ENCODE peak calls at places on chromosomes 3 and 15, in five cellular contexts. One of them, this sample, is unnamed. For H3K4me1, the result is how much of the 10 kb centered on the place peaks cover.

GRCh38 chr15:36810656-36811449 is 231.4 kb downstream of the CDIN1 start:
- DNase-seq in GM23248: no peak
- DNase-seq in GM23338: peak
- DNase-seq in MM.1S: no peak
- DNase-seq in astrocyte: no peak
- DNase-seq in this sample: peak

GRCh38 chr15:41124058-41124457 is 8.0 kb upstream of the INO80 start:
- DNase-seq in MM.1S: no peak
- DNase-seq in astrocyte: no peak
- DNase-seq in GM23338: no peak
- DNase-seq in GM23248: no peak
- DNase-seq in this sample: no peak

GRCh38 chr3:182473191-182473710 is 320.1 kb upstream of the ATP11B start:
- DNase-seq in GM23248: no peak
- DNase-seq in MM.1S: no peak
- DNase-seq in astrocyte: no peak
- DNase-seq in GM23338: no peak
- DNase-seq in this sample: no peak

GRCh38 chr15:77826006-77826695 is 193.4 kb upstream of the LINGO1 start:
- DNase-seq in GM23338: no peak
- DNase-seq in astrocyte: no peak
- DNase-seq in GM23248: no peak
- DNase-seq in MM.1S: no peak
- DNase-seq in this sample: no peak

GRCh38 chr15:56672721-56673120 is 60.6 kb downstream of the ZNF280D start:
- DNase-seq in GM23338: no peak
- DNase-seq in MM.1S: no peak
- DNase-seq in GM23248: peak
- DNase-seq in astrocyte: peak
- DNase-seq in this sample: no peak

GRCh38 chr3:110493752-110494151 is 577.9 kb upstream of the NECTIN3 start:
- DNase-seq in MM.1S: peak
- DNase-seq in astrocyte: no peak
- DNase-seq in GM23248: no peak
- DNase-seq in GM23338: no peak
- DNase-seq in this sample: no peak

GRCh38 chr3:157913751-157914150 is 192.5 kb downstream of the SHOX2 start:
- DNase-seq in GM23248: peak
- DNase-seq in MM.1S: no peak
- DNase-seq in GM23338: no peak
- DNase-seq in astrocyte: no peak
- DNase-seq in this sample: no peak

GRCh38 chr3:82133070-82133606 is 371.7 kb upstream of the GBE1 start:
- DNase-seq in GM23248: peak
- DNase-seq in MM.1S: peak
- DNase-seq in GM23338: peak
- DNase-seq in astrocyte: peak
- DNase-seq in this sample: peak

GRCh38 chr3:34363871-34364270 is 565.4 kb downstream of the PDCD6IP start:
- DNase-seq in GM23248: no peak
- DNase-seq in GM23338: no peak
- DNase-seq in astrocyte: no peak
- DNase-seq in MM.1S: no peak
- DNase-seq in this sample: no peak

GRCh38 chr15:76309561-76310330 is 1.5 kb downstream of the ETFA start:
- DNase-seq in GM23248: peak
- DNase-seq in MM.1S: no peak
- DNase-seq in astrocyte: peak
- DNase-seq in GM23338: no peak
- DNase-seq in this sample: no peak

GRCh38 chr15:98669638-98670037 is 21.3 kb downstream of the IGF1R start:
- DNase-seq in MM.1S: no peak
- DNase-seq in astrocyte: no peak
- DNase-seq in GM23338: no peak
- DNase-seq in GM23248: no peak
- DNase-seq in this sample: no peak

GRCh38 chr3:150790621-150791020 is 27.7 kb upstream of the SIAH2 start:
- DNase-seq in GM23338: no peak
- DNase-seq in astrocyte: no peak
- DNase-seq in GM23248: no peak
- DNase-seq in MM.1S: no peak
- DNase-seq in this sample: no peak

GRCh38 chr15:80931721-80932609 is 57.7 kb downstream of the MESD start:
- DNase-seq in MM.1S: no peak
- DNase-seq in GM23338: no peak
- DNase-seq in astrocyte: no peak
- DNase-seq in GM23248: no peak
- DNase-seq in this sample: no peak

GRCh38 chr15:101500865-101501551 is 11.5 kb upstream of the PCSK6 start:
- DNase-seq in GM23338: no peak
- DNase-seq in MM.1S: no peak
- DNase-seq in astrocyte: no peak
- DNase-seq in GM23248: peak
- DNase-seq in this sample: no peak

GRCh38 chr3:188310270-188310710 is 156.3 kb downstream of the LPP start:
- DNase-seq in GM23338: no peak
- DNase-seq in GM23248: no peak
- DNase-seq in astrocyte: no peak
- DNase-seq in MM.1S: no peak
- DNase-seq in this sample: no peak

GRCh38 chr3:30470566-30470965 is 135.8 kb upstream of the TGFBR2 start:
- DNase-seq in MM.1S: no peak
- DNase-seq in astrocyte: peak
- DNase-seq in GM23248: peak
- DNase-seq in GM23338: no peak
- DNase-seq in this sample: no peak

DNA sequence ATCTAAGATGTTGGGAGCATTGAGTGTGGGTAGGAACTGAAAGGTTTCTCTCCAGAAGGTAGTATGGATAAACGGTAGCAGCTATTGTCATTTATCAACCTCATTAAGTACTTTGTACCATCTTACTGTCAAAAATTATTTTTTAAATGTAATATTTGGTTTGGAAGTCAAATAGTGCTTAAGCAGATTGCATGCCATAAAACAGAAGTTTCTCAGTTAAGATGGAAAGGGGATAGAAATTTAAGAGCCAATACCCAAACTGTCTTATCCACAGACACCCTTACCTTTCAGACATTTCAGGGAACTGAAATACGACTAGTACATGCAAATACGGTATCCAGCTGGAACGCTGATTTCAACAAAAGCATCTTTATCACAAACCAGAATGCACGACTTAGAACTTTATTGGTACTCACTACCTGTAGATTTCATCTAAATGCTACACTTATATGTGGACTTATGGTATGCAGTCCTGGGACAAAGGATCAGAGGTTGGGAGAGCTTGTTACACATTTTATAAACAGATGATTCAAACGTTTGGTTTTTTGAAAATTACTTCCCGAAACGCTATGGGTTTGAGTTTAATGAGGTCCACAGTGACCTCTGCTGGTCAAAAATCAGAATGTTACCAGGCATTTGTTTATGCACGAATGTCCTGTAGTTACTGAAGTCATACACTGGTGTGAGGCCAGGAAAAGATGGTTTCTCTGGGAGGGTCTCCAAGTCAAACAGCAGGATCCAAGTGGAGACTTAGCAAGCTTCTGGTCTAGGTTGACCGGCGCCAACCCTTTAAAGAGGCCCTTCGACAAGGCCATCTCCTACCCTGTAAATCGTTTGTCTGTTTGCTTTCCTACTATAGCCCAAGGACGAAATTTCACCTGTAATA is 45.7 kb upstream of the DUT start:
- DNase-seq in GM23248: peak
- DNase-seq in GM23338: peak
- DNase-seq in MM.1S: peak
- DNase-seq in astrocyte: peak
- DNase-seq in this sample: peak
- H3K4me2 ChIP-seq in GM23248: peak
- H3K4me2 ChIP-seq in GM23338: no peak
- H3K4me2 ChIP-seq in MM.1S: peak
- H3K4me2 ChIP-seq in astrocyte: peak
- H3K4me2 ChIP-seq in this sample: peak

DNA sequence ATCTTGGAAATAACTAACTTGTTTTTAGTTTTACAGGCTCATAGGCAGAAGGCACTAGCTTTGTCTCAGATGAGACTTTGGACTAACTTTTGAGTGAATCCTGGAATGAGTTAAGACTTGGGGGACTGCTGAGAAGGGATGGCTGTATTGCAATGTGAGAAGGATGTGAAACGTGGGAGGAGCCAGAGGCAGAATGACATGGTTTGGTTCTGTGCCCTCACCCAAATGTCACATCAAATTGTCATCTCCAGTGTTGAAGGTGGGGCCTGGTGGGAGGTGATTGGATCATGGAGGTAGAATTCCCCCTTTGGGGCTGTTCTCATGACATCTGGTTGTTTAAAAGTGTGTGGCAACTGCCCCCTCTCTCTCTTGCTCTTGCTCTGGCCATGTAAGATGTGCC is 28.8 kb upstream of the CCDC50 start:
- DNase-seq in MM.1S: peak
- DNase-seq in GM23338: no peak
- DNase-seq in GM23248: no peak
- DNase-seq in astrocyte: no peak
- DNase-seq in this sample: peak
- H3K4me3 ChIP-seq in MM.1S: no peak
- H3K4me3 ChIP-seq in GM23338: no peak
- H3K4me3 ChIP-seq in GM23248: no peak
- H3K4me3 ChIP-seq in astrocyte: no peak
- H3K4me3 ChIP-seq in this sample: peak

GRCh38 chr3:168087539-168087938 is 8.2 kb downstream of the GOLIM4 start:
- DNase-seq in MM.1S: no peak
- DNase-seq in GM23338: no peak
- DNase-seq in astrocyte: no peak
- DNase-seq in GM23248: no peak
- DNase-seq in this sample: no peak

GRCh38 chr3:168091299-168091852 is 4.3 kb downstream of the GOLIM4 start:
- DNase-seq in GM23248: no peak
- DNase-seq in astrocyte: no peak
- DNase-seq in MM.1S: no peak
- DNase-seq in GM23338: no peak
- DNase-seq in this sample: no peak

GRCh38 chr3:168088106-168088722 is 7.5 kb downstream of the GOLIM4 start:
- DNase-seq in GM23248: peak
- DNase-seq in GM23338: peak
- DNase-seq in MM.1S: peak
- DNase-seq in astrocyte: no peak
- DNase-seq in this sample: peak

GRCh38 chr3:168090306-168091085 is 5.2 kb downstream of the GOLIM4 start:
- DNase-seq in astrocyte: no peak
- DNase-seq in GM23338: no peak
- DNase-seq in GM23248: peak
- DNase-seq in MM.1S: no peak
- DNase-seq in this sample: no peak

DNA sequence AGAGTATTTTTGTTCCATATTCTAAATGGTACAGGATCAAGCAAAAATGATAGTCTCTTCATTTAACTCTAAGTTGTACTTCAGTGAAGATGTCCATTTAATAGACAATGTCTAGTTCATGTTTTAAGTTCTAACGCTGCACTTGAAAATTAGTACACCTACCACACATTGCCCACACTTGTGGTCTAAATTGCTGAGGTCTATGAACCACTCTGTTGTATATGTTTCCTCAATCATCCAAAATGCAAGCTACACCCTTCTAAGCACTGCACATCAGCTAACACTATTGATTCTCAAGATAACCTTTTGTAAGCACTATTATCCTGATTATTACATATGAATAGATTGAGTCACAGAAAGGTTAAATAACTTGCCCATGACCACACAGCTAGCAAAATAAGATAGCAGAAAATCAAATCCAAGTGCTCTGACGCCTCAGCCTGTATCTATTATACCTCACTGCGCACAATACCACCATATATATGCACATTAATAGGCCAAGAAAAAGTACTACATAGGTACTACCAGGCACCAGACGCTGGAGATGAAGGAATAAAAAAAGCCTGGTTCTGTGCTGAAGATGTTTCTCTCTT is 6.4 kb downstream of the GOLIM4 start:
- DNase-seq in GM23248: no peak
- DNase-seq in GM23338: no peak
- DNase-seq in MM.1S: no peak
- DNase-seq in astrocyte: no peak
- DNase-seq in this sample: no peak
- H3K4me1 ChIP-seq in GM23248: half or more
- H3K4me1 ChIP-seq in GM23338: under half
- H3K4me1 ChIP-seq in MM.1S: half or more
- H3K4me1 ChIP-seq in astrocyte: under half
- H3K4me1 ChIP-seq in this sample: half or more

GRCh38 chr15:74955017-74955416 is 1.6 kb downstream of the RPP25 start:
- DNase-seq in MM.1S: no peak
- DNase-seq in GM23338: no peak
- DNase-seq in GM23248: no peak
- DNase-seq in astrocyte: no peak
- DNase-seq in this sample: no peak
- H3K4me2 ChIP-seq in MM.1S: peak
- H3K4me2 ChIP-seq in GM23338: peak
- H3K4me2 ChIP-seq in GM23248: no peak
- H3K4me2 ChIP-seq in astrocyte: peak
- H3K4me2 ChIP-seq in this sample: peak

DNA sequence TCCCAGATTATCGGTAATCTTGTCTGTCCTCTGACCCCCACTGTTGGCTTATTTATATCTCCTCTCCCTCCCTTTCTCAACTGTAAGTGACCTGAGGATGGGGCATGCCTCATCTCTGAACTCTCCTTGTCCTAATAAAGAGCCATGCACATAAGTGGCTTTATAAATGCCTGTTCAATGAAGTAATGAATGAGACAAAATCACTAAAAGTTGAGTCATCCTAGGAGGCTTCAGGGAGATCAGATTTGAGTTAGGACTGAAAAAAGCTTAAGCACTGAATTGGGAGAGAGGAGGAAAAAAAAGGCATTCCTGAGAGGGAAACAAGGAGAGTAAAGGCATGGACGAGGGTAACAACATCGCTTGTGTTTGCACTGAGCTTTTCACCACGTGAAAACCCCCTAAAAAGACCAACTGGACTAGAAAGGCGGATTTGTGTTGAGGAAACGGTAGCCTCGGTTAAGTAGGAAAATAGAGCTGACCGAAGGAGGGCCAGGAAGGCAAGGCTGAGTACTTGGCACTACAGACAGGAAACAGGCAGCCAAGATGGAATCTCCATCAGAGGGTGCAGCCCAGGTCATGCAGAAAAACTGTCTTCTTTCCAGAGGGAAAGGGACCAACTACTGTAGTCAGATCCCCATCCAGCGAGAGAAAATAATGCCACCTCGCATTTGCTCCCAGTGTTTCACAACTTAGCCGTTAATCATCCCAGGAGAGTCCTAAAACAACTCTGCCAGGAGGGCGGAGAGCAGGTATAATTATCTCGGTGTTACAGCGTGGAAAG is 77.5 kb downstream of the MYO1E start:
- DNase-seq in MM.1S: no peak
- DNase-seq in astrocyte: peak
- DNase-seq in GM23248: peak
- DNase-seq in GM23338: no peak
- DNase-seq in this sample: no peak
- H3K4me3 ChIP-seq in MM.1S: no peak
- H3K4me3 ChIP-seq in astrocyte: peak
- H3K4me3 ChIP-seq in GM23248: peak
- H3K4me3 ChIP-seq in GM23338: no peak
- H3K4me3 ChIP-seq in this sample: no peak

This sample was measured in OCI-LY7.